ENCODE peak calls at places on chromosomes 2 and 18, in ten cellular contexts. One of them, this sample, is unnamed.

GRCh38 chr2:31384351-31384750 is 30.2 kb downstream of the XDH start:
- DNase-seq in uterus: no peak
- DNase-seq in esophagus muscularis mucosa: no peak
- DNase-seq in right lobe of liver: no peak
- DNase-seq in endothelial cell of umbilical vein: no peak
- DNase-seq in transverse colon: no peak
- DNase-seq in suprapubic skin: no peak
- DNase-seq in A549: peak; percentile 81
- DNase-seq in ovary: no peak
- DNase-seq in heart left ventricle: no peak
- DNase-seq in this sample: no peak

GRCh38 chr18:52888014-52888413 is 548.0 kb downstream of the DCC start:
- DNase-seq in ovary: no peak
- DNase-seq in endothelial cell of umbilical vein: no peak
- DNase-seq in heart left ventricle: no peak
- DNase-seq in A549: no peak
- DNase-seq in right lobe of liver: no peak
- DNase-seq in uterus: no peak
- DNase-seq in transverse colon: no peak
- DNase-seq in suprapubic skin: no peak
- DNase-seq in esophagus muscularis mucosa: no peak
- DNase-seq in this sample: no peak

GRCh38 chr2:210630904-210631560 is 74.6 kb downstream of the CPS1 start:
- DNase-seq in A549: no peak
- DNase-seq in transverse colon: no peak
- DNase-seq in endothelial cell of umbilical vein: no peak
- DNase-seq in ovary: no peak
- DNase-seq in esophagus muscularis mucosa: no peak
- DNase-seq in uterus: no peak
- DNase-seq in heart left ventricle: no peak
- DNase-seq in right lobe of liver: no peak
- DNase-seq in suprapubic skin: no peak
- DNase-seq in this sample: no peak

GRCh38 chr2:82120648-82121047 is 1816.1 kb upstream of the LRRTM1 start:
- DNase-seq in endothelial cell of umbilical vein: no peak
- DNase-seq in esophagus muscularis mucosa: no peak
- DNase-seq in ovary: no peak
- DNase-seq in transverse colon: no peak
- DNase-seq in suprapubic skin: no peak
- DNase-seq in uterus: no peak
- DNase-seq in A549: no peak
- DNase-seq in right lobe of liver: no peak
- DNase-seq in heart left ventricle: no peak
- DNase-seq in this sample: no peak

GRCh38 chr2:190050001-190050400 is 12.5 kb downstream of the MSTN start:
- DNase-seq in right lobe of liver: no peak
- DNase-seq in ovary: no peak
- DNase-seq in A549: no peak
- DNase-seq in endothelial cell of umbilical vein: no peak
- DNase-seq in esophagus muscularis mucosa: no peak
- DNase-seq in heart left ventricle: no peak
- DNase-seq in transverse colon: no peak
- DNase-seq in uterus: no peak
- DNase-seq in suprapubic skin: no peak
- DNase-seq in this sample: no peak

GRCh38 chr2:188079176-188079575 is 212.5 kb upstream of the GULP1 start:
- DNase-seq in right lobe of liver: no peak
- DNase-seq in ovary: no peak
- DNase-seq in uterus: no peak
- DNase-seq in heart left ventricle: no peak
- DNase-seq in endothelial cell of umbilical vein: no peak
- DNase-seq in A549: no peak
- DNase-seq in suprapubic skin: no peak
- DNase-seq in transverse colon: no peak
- DNase-seq in esophagus muscularis mucosa: no peak
- DNase-seq in this sample: no peak

GRCh38 chr2:121999273-121999672 is 243.8 kb downstream of the TSN start:
- DNase-seq in heart left ventricle: no peak
- DNase-seq in esophagus muscularis mucosa: no peak
- DNase-seq in A549: no peak
- DNase-seq in right lobe of liver: no peak
- DNase-seq in uterus: no peak
- DNase-seq in transverse colon: peak; percentile 34
- DNase-seq in ovary: no peak
- DNase-seq in suprapubic skin: peak; percentile 28
- DNase-seq in endothelial cell of umbilical vein: peak; percentile 65
- DNase-seq in this sample: no peak

GRCh38 chr2:119240311-119241204 is 16.9 kb downstream of the STEAP3 start:
- DNase-seq in heart left ventricle: peak; percentile 89
- DNase-seq in esophagus muscularis mucosa: no peak
- DNase-seq in endothelial cell of umbilical vein: no peak
- DNase-seq in A549: peak; percentile 29
- DNase-seq in transverse colon: peak; percentile 60
- DNase-seq in right lobe of liver: peak; percentile 87
- DNase-seq in uterus: no peak
- DNase-seq in ovary: no peak
- DNase-seq in suprapubic skin: no peak
- DNase-seq in this sample: no peak

GRCh38 chr18:3649135-3649558 is 199.2 kb downstream of the TGIF1 start:
- DNase-seq in A549: no peak
- DNase-seq in uterus: no peak
- DNase-seq in transverse colon: no peak
- DNase-seq in right lobe of liver: no peak
- DNase-seq in ovary: no peak
- DNase-seq in endothelial cell of umbilical vein: no peak
- DNase-seq in suprapubic skin: no peak
- DNase-seq in heart left ventricle: no peak
- DNase-seq in esophagus muscularis mucosa: no peak
- DNase-seq in this sample: no peak

DNA sequence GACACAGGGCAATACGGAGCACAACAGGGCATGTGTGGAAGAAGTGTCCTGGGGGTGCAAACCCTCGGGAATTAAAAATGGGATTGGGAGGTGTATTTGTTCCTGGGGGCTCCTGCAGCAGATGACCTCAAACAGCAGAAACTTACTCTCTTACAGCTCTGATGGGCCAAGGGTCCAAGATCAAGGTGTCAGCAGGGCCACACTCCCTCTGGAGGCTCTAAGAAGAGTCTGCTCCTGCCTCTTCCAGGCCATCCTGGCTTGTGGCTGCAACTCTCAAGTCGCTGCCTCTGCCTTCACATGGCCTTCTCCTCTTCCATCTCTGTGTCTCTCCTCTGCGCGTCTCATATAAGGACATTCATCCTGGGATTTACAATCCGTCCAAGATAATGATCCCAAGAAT is 12.4 kb upstream of the SPATA3 start:
- DNase-seq in endothelial cell of umbilical vein: no peak
- DNase-seq in uterus: no peak
- DNase-seq in right lobe of liver: no peak
- DNase-seq in heart left ventricle: no peak
- DNase-seq in ovary: no peak
- DNase-seq in A549: no peak
- DNase-seq in esophagus muscularis mucosa: no peak
- DNase-seq in suprapubic skin: no peak
- DNase-seq in transverse colon: no peak
- DNase-seq in this sample: no peak
- TF ChIP-seq POLR2A in endothelial cell of umbilical vein: no peak
- TF ChIP-seq POLR2A in uterus: no peak
- TF ChIP-seq POLR2A in right lobe of liver: no peak
- TF ChIP-seq POLR2A in heart left ventricle: no peak
- TF ChIP-seq POLR2A in ovary: no peak
- TF ChIP-seq POLR2A in A549: no peak
- TF ChIP-seq POLR2A in esophagus muscularis mucosa: no peak
- TF ChIP-seq POLR2A in suprapubic skin: no peak
- TF ChIP-seq POLR2A in transverse colon: no peak
- TF ChIP-seq POLR2A in this sample: no peak

GRCh38 chr2:95530734-95531133 is 46.2 kb upstream of the TRIM43B start:
- DNase-seq in uterus: no peak
- DNase-seq in esophagus muscularis mucosa: no peak
- DNase-seq in ovary: no peak
- DNase-seq in A549: no peak
- DNase-seq in transverse colon: no peak
- DNase-seq in right lobe of liver: no peak
- DNase-seq in heart left ventricle: no peak
- DNase-seq in suprapubic skin: no peak
- DNase-seq in endothelial cell of umbilical vein: peak; percentile 3
- DNase-seq in this sample: no peak
- TF ChIP-seq POLR2A in uterus: no peak
- TF ChIP-seq POLR2A in esophagus muscularis mucosa: no peak
- TF ChIP-seq POLR2A in ovary: no peak
- TF ChIP-seq POLR2A in A549: no peak
- TF ChIP-seq POLR2A in transverse colon: no peak
- TF ChIP-seq POLR2A in right lobe of liver: no peak
- TF ChIP-seq POLR2A in heart left ventricle: no peak
- TF ChIP-seq POLR2A in suprapubic skin: no peak
- TF ChIP-seq POLR2A in endothelial cell of umbilical vein: no peak
- TF ChIP-seq POLR2A in this sample: no peak

DNA sequence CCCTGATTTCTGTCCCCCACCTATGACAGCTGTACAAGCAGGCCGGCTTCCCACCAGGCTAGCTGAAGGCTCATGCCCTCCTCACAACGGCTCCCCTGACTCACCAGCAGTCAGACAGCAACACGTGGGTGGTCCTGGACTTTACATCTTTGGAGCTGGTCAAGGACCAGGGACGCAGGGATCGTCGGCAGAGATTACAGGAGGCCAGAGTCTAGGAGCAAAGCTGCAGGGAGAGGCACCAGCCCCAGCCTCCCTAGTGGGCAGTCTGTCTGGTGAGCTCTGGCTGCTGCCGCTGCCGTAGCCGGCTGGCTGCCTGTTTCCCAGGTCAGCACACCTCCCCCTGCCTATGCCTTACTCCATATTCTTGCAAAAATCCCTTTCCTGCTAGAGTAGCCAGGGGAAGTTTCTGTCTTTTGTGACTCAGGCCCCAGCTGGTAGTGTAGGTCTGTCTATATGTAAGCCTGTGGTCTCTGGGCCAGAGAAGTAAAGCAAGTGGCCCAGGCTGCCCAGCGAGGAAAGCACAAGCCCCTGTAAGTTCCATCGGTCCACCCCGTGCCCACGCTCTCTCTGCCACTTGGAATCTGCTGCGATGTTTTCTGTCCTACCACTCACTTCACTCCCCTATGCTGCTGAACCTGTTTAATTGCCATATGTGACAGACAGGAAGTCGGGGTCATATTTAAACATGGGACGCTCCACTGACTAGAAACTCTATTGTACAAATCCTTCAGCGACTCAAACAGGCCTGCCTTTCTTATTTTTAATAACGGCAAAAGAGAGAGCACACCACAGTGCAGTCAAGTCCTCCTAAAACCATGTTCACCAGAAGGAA is 2.4 kb upstream of the ARHGEF4 start:
- DNase-seq in uterus: no peak
- DNase-seq in A549: no peak
- DNase-seq in ovary: no peak
- DNase-seq in transverse colon: no peak
- DNase-seq in esophagus muscularis mucosa: no peak
- DNase-seq in heart left ventricle: no peak
- DNase-seq in right lobe of liver: no peak
- DNase-seq in suprapubic skin: no peak
- DNase-seq in endothelial cell of umbilical vein: no peak
- DNase-seq in this sample: no peak
- TF ChIP-seq POLR2A in uterus: no peak
- TF ChIP-seq POLR2A in A549: no peak
- TF ChIP-seq POLR2A in ovary: no peak
- TF ChIP-seq POLR2A in transverse colon: no peak
- TF ChIP-seq POLR2A in esophagus muscularis mucosa: no peak
- TF ChIP-seq POLR2A in heart left ventricle: no peak
- TF ChIP-seq POLR2A in right lobe of liver: no peak
- TF ChIP-seq POLR2A in suprapubic skin: no peak
- TF ChIP-seq POLR2A in endothelial cell of umbilical vein: no peak
- TF ChIP-seq POLR2A in this sample: no peak

GRCh38 chr2:200185575-200186103 is 120.9 kb upstream of the SPATS2L start:
- DNase-seq in endothelial cell of umbilical vein: no peak
- DNase-seq in ovary: no peak
- DNase-seq in transverse colon: no peak
- DNase-seq in A549: no peak
- DNase-seq in right lobe of liver: no peak
- DNase-seq in suprapubic skin: no peak
- DNase-seq in esophagus muscularis mucosa: no peak
- DNase-seq in heart left ventricle: no peak
- DNase-seq in uterus: no peak
- DNase-seq in this sample: no peak

GRCh38 chr2:200180943-200181342 is 125.5 kb upstream of the SPATS2L start:
- DNase-seq in ovary: no peak
- DNase-seq in uterus: no peak
- DNase-seq in transverse colon: no peak
- DNase-seq in right lobe of liver: no peak
- DNase-seq in endothelial cell of umbilical vein: no peak
- DNase-seq in suprapubic skin: no peak
- DNase-seq in heart left ventricle: no peak
- DNase-seq in esophagus muscularis mucosa: no peak
- DNase-seq in A549: no peak
- DNase-seq in this sample: no peak

GRCh38 chr2:200188851-200189250 is 117.6 kb upstream of the SPATS2L start:
- DNase-seq in esophagus muscularis mucosa: no peak
- DNase-seq in A549: no peak
- DNase-seq in suprapubic skin: no peak
- DNase-seq in transverse colon: no peak
- DNase-seq in heart left ventricle: no peak
- DNase-seq in ovary: no peak
- DNase-seq in endothelial cell of umbilical vein: no peak
- DNase-seq in right lobe of liver: no peak
- DNase-seq in uterus: no peak
- DNase-seq in this sample: no peak

GRCh38 chr2:200181732-200182131 is 124.8 kb upstream of the SPATS2L start:
- DNase-seq in A549: no peak
- DNase-seq in right lobe of liver: no peak
- DNase-seq in suprapubic skin: no peak
- DNase-seq in ovary: no peak
- DNase-seq in heart left ventricle: no peak
- DNase-seq in transverse colon: no peak
- DNase-seq in esophagus muscularis mucosa: no peak
- DNase-seq in endothelial cell of umbilical vein: no peak
- DNase-seq in uterus: no peak
- DNase-seq in this sample: no peak

DNA sequence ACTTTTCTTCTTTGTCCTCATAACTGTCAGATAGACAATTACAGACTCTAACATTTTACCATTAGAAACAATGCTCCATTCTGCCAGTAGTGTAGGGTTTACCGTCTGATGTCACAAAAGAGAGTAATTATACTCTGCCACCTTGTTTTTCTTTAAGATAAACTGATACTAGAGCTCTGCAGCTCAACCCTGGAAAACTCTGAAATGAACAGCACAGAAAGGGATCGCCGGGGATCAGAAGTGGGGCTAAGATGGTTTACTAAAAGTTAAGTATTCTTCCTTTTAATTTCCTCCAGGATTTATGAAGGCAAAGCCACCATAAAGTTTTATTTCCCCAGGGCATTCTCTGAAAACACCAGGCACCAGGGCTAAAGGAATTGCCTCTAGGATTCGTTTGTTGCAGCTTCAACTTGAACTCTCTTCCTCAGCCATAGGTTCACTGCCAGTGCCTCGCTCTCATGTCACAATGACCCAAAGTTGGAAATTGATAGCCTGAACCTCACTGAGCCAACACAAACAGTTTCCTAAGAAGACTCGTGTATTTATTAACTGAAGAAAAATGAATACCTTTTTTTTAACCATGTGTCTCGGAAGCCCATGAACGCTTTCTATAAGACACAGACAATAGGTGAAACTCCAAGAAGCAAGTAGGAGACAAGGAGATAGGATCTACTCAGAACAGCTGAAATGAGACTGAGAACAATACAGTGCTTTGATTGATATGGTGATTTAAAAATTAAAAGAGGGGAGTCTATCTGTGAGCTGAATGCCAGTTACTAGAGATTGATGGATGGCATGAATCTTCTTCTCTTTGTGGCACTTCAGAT is 121.5 kb upstream of the SPATS2L start:
- DNase-seq in heart left ventricle: no peak
- DNase-seq in uterus: no peak
- DNase-seq in suprapubic skin: no peak
- DNase-seq in transverse colon: no peak
- DNase-seq in right lobe of liver: peak; percentile 66
- DNase-seq in A549: no peak
- DNase-seq in ovary: no peak
- DNase-seq in esophagus muscularis mucosa: no peak
- DNase-seq in endothelial cell of umbilical vein: no peak
- DNase-seq in this sample: no peak
- TF ChIP-seq POLR2A in heart left ventricle: no peak
- TF ChIP-seq POLR2A in uterus: no peak
- TF ChIP-seq POLR2A in suprapubic skin: no peak
- TF ChIP-seq POLR2A in transverse colon: no peak
- TF ChIP-seq POLR2A in right lobe of liver: no peak
- TF ChIP-seq POLR2A in A549: no peak
- TF ChIP-seq POLR2A in ovary: no peak
- TF ChIP-seq POLR2A in esophagus muscularis mucosa: no peak
- TF ChIP-seq POLR2A in endothelial cell of umbilical vein: no peak
- TF ChIP-seq POLR2A in this sample: no peak